ENCODE peak calls at places on chromosomes 5 and 9, in ten cellular contexts. One of them, this sample, is unnamed.

GRCh38 chr5:138241688-138242547 is 28.8 kb upstream of the CDC23 start:
- DNase-seq in stimulated activated CD8-positive, alpha-beta memory T cell treated with anti-CD3 and anti-CD28 coated beads, Interleukin-15, amount 100 ng/mL, for 4 hours: no peak
- DNase-seq in retinal pigment epithelial cell: no peak
- DNase-seq in activated CD4-positive, alpha-beta T cell treated with anti-CD3 and anti-CD28 coated beads, Interleukin-2, amount 10 ng/mL, durations not matched to agents 7 days and 5 days: no peak
- DNase-seq in frontal cortex: peak
- DNase-seq in effector memory CD4-positive, alpha-beta T cell: no peak
- DNase-seq in immature natural killer cell: no peak
- DNase-seq in RCC 7860: no peak
- DNase-seq in SJSA1: no peak
- DNase-seq in cardiac muscle cell: peak
- DNase-seq in this sample: no peak

GRCh38 chr9:7799234-7799933 is at the start of gene DMAC1:
- DNase-seq in stimulated activated CD8-positive, alpha-beta memory T cell treated with anti-CD3 and anti-CD28 coated beads, Interleukin-15, amount 100 ng/mL, for 4 hours: peak
- DNase-seq in retinal pigment epithelial cell: peak
- DNase-seq in activated CD4-positive, alpha-beta T cell treated with anti-CD3 and anti-CD28 coated beads, Interleukin-2, amount 10 ng/mL, durations not matched to agents 7 days and 5 days: peak
- DNase-seq in frontal cortex: peak
- DNase-seq in effector memory CD4-positive, alpha-beta T cell: peak
- DNase-seq in immature natural killer cell: peak
- DNase-seq in RCC 7860: peak
- DNase-seq in SJSA1: peak
- DNase-seq in cardiac muscle cell: peak
- DNase-seq in this sample: peak

GRCh38 chr5:98750693-98751092 is 22.8 kb upstream of the RGMB start:
- DNase-seq in stimulated activated CD8-positive, alpha-beta memory T cell treated with anti-CD3 and anti-CD28 coated beads, Interleukin-15, amount 100 ng/mL, for 4 hours: no peak
- DNase-seq in retinal pigment epithelial cell: no peak
- DNase-seq in activated CD4-positive, alpha-beta T cell treated with anti-CD3 and anti-CD28 coated beads, Interleukin-2, amount 10 ng/mL, durations not matched to agents 7 days and 5 days: no peak
- DNase-seq in frontal cortex: no peak
- DNase-seq in effector memory CD4-positive, alpha-beta T cell: no peak
- DNase-seq in immature natural killer cell: no peak
- DNase-seq in RCC 7860: no peak
- DNase-seq in SJSA1: peak
- DNase-seq in cardiac muscle cell: peak
- DNase-seq in this sample: no peak

GRCh38 chr5:179906795-179907569 is 715 bp downstream of the TBC1D9B start:
- DNase-seq in stimulated activated CD8-positive, alpha-beta memory T cell treated with anti-CD3 and anti-CD28 coated beads, Interleukin-15, amount 100 ng/mL, for 4 hours: no peak
- DNase-seq in retinal pigment epithelial cell: no peak
- DNase-seq in activated CD4-positive, alpha-beta T cell treated with anti-CD3 and anti-CD28 coated beads, Interleukin-2, amount 10 ng/mL, durations not matched to agents 7 days and 5 days: peak
- DNase-seq in frontal cortex: no peak
- DNase-seq in effector memory CD4-positive, alpha-beta T cell: no peak
- DNase-seq in immature natural killer cell: peak
- DNase-seq in RCC 7860: no peak
- DNase-seq in SJSA1: peak
- DNase-seq in cardiac muscle cell: peak
- DNase-seq in this sample: no peak

GRCh38 chr5:171367424-171368370 is 20.0 kb upstream of the NPM1 start:
- DNase-seq in stimulated activated CD8-positive, alpha-beta memory T cell treated with anti-CD3 and anti-CD28 coated beads, Interleukin-15, amount 100 ng/mL, for 4 hours: no peak
- DNase-seq in retinal pigment epithelial cell: no peak
- DNase-seq in activated CD4-positive, alpha-beta T cell treated with anti-CD3 and anti-CD28 coated beads, Interleukin-2, amount 10 ng/mL, durations not matched to agents 7 days and 5 days: no peak
- DNase-seq in frontal cortex: no peak
- DNase-seq in effector memory CD4-positive, alpha-beta T cell: no peak
- DNase-seq in immature natural killer cell: no peak
- DNase-seq in RCC 7860: peak
- DNase-seq in SJSA1: peak
- DNase-seq in cardiac muscle cell: peak
- DNase-seq in this sample: no peak

GRCh38 chr9:34701769-34702736 is 7.9 kb downstream of the CCL21 start:
- DNase-seq in stimulated activated CD8-positive, alpha-beta memory T cell treated with anti-CD3 and anti-CD28 coated beads, Interleukin-15, amount 100 ng/mL, for 4 hours: peak
- DNase-seq in retinal pigment epithelial cell: peak
- DNase-seq in activated CD4-positive, alpha-beta T cell treated with anti-CD3 and anti-CD28 coated beads, Interleukin-2, amount 10 ng/mL, durations not matched to agents 7 days and 5 days: peak
- DNase-seq in frontal cortex: peak
- DNase-seq in effector memory CD4-positive, alpha-beta T cell: peak
- DNase-seq in immature natural killer cell: peak
- DNase-seq in RCC 7860: peak
- DNase-seq in SJSA1: peak
- DNase-seq in cardiac muscle cell: peak
- DNase-seq in this sample: peak

GRCh38 chr5:80238078-80238477 is 17.8 kb downstream of the SERINC5 start:
- DNase-seq in stimulated activated CD8-positive, alpha-beta memory T cell treated with anti-CD3 and anti-CD28 coated beads, Interleukin-15, amount 100 ng/mL, for 4 hours: no peak
- DNase-seq in retinal pigment epithelial cell: no peak
- DNase-seq in activated CD4-positive, alpha-beta T cell treated with anti-CD3 and anti-CD28 coated beads, Interleukin-2, amount 10 ng/mL, durations not matched to agents 7 days and 5 days: no peak
- DNase-seq in frontal cortex: no peak
- DNase-seq in effector memory CD4-positive, alpha-beta T cell: no peak
- DNase-seq in immature natural killer cell: no peak
- DNase-seq in RCC 7860: no peak
- DNase-seq in SJSA1: no peak
- DNase-seq in cardiac muscle cell: no peak
- DNase-seq in this sample: no peak

GRCh38 chr5:143870871-143871632 is 59.1 kb downstream of the HMHB1 start:
- DNase-seq in stimulated activated CD8-positive, alpha-beta memory T cell treated with anti-CD3 and anti-CD28 coated beads, Interleukin-15, amount 100 ng/mL, for 4 hours: no peak
- DNase-seq in retinal pigment epithelial cell: no peak
- DNase-seq in activated CD4-positive, alpha-beta T cell treated with anti-CD3 and anti-CD28 coated beads, Interleukin-2, amount 10 ng/mL, durations not matched to agents 7 days and 5 days: no peak
- DNase-seq in frontal cortex: no peak
- DNase-seq in effector memory CD4-positive, alpha-beta T cell: no peak
- DNase-seq in immature natural killer cell: no peak
- DNase-seq in RCC 7860: peak
- DNase-seq in SJSA1: no peak
- DNase-seq in cardiac muscle cell: no peak
- DNase-seq in this sample: no peak

GRCh38 chr5:121967187-121967586 is 5.4 kb downstream of the SRFBP1 start:
- DNase-seq in stimulated activated CD8-positive, alpha-beta memory T cell treated with anti-CD3 and anti-CD28 coated beads, Interleukin-15, amount 100 ng/mL, for 4 hours: no peak
- DNase-seq in retinal pigment epithelial cell: no peak
- DNase-seq in activated CD4-positive, alpha-beta T cell treated with anti-CD3 and anti-CD28 coated beads, Interleukin-2, amount 10 ng/mL, durations not matched to agents 7 days and 5 days: no peak
- DNase-seq in frontal cortex: no peak
- DNase-seq in effector memory CD4-positive, alpha-beta T cell: no peak
- DNase-seq in immature natural killer cell: no peak
- DNase-seq in RCC 7860: no peak
- DNase-seq in SJSA1: no peak
- DNase-seq in cardiac muscle cell: peak
- DNase-seq in this sample: no peak

GRCh38 chr9:87643111-87643650 is 82.7 kb upstream of the CTSL start:
- DNase-seq in stimulated activated CD8-positive, alpha-beta memory T cell treated with anti-CD3 and anti-CD28 coated beads, Interleukin-15, amount 100 ng/mL, for 4 hours: no peak
- DNase-seq in retinal pigment epithelial cell: no peak
- DNase-seq in activated CD4-positive, alpha-beta T cell treated with anti-CD3 and anti-CD28 coated beads, Interleukin-2, amount 10 ng/mL, durations not matched to agents 7 days and 5 days: no peak
- DNase-seq in frontal cortex: no peak
- DNase-seq in effector memory CD4-positive, alpha-beta T cell: no peak
- DNase-seq in immature natural killer cell: no peak
- DNase-seq in RCC 7860: no peak
- DNase-seq in SJSA1: no peak
- DNase-seq in cardiac muscle cell: no peak
- DNase-seq in this sample: no peak